ENCODE peak calls at places on chromosomes 12 and 14, in ten cellular contexts. One of them, this sample, is unnamed.
A peak's percentile ranks its signal among the peaks of the same experiment; 100 is the strongest.

GRCh38 chr12:95922231-95922630 is 20.2 kb downstream of the CCDC38 start:
- DNase-seq in RWPE1: no peak
- DNase-seq in adrenal gland: no peak
- DNase-seq in H4: no peak
- DNase-seq in sciatic nerve: no peak
- DNase-seq in SHP77 treated with DMSO at 0.1 percent for 48 hours: no peak
- DNase-seq in astrocyte: peak; percentile 2
- DNase-seq in fibroblast of lung: no peak
- DNase-seq in uterus: no peak
- DNase-seq in GM04504: no peak
- DNase-seq in this sample: no peak

GRCh38 chr12:4604684-4605193 is 42.7 kb downstream of the DYRK4 start:
- DNase-seq in RWPE1: peak; percentile 80
- DNase-seq in adrenal gland: peak; percentile 84
- DNase-seq in H4: peak; percentile 88
- DNase-seq in sciatic nerve: peak; percentile 82
- DNase-seq in SHP77 treated with DMSO at 0.1 percent for 48 hours: peak; percentile 41
- DNase-seq in astrocyte: peak; percentile 79
- DNase-seq in fibroblast of lung: peak; percentile 91
- DNase-seq in uterus: peak; percentile 77
- DNase-seq in GM04504: peak; percentile 71
- DNase-seq in this sample: peak; percentile 66

GRCh38 chr14:77502109-77502782 is 3.6 kb upstream of the ISM2 start:
- DNase-seq in RWPE1: no peak
- DNase-seq in adrenal gland: no peak
- DNase-seq in H4: no peak
- DNase-seq in sciatic nerve: no peak
- DNase-seq in SHP77 treated with DMSO at 0.1 percent for 48 hours: no peak
- DNase-seq in astrocyte: no peak
- DNase-seq in fibroblast of lung: no peak
- DNase-seq in uterus: no peak
- DNase-seq in GM04504: no peak
- DNase-seq in this sample: no peak

GRCh38 chr12:114682101-114682919 is 1.7 kb downstream of the TBX3 start:
- DNase-seq in RWPE1: no peak
- DNase-seq in adrenal gland: no peak
- DNase-seq in H4: no peak
- DNase-seq in sciatic nerve: no peak
- DNase-seq in SHP77 treated with DMSO at 0.1 percent for 48 hours: no peak
- DNase-seq in astrocyte: no peak
- DNase-seq in fibroblast of lung: no peak
- DNase-seq in uterus: no peak
- DNase-seq in GM04504: no peak
- DNase-seq in this sample: no peak

GRCh38 chr14:77309122-77309521 is 11.6 kb downstream of the POMT2 start:
- DNase-seq in RWPE1: no peak
- DNase-seq in adrenal gland: no peak
- DNase-seq in H4: no peak
- DNase-seq in sciatic nerve: no peak
- DNase-seq in SHP77 treated with DMSO at 0.1 percent for 48 hours: no peak
- DNase-seq in astrocyte: no peak
- DNase-seq in fibroblast of lung: no peak
- DNase-seq in uterus: no peak
- DNase-seq in GM04504: no peak
- DNase-seq in this sample: no peak

GRCh38 chr12:30806989-30807694 is 52.4 kb upstream of the CAPRIN2 start:
- DNase-seq in RWPE1: peak; percentile 46
- DNase-seq in adrenal gland: peak; percentile 63
- DNase-seq in H4: peak; percentile 77
- DNase-seq in sciatic nerve: no peak
- DNase-seq in SHP77 treated with DMSO at 0.1 percent for 48 hours: peak; percentile 81
- DNase-seq in astrocyte: peak; percentile 60
- DNase-seq in fibroblast of lung: peak; percentile 86
- DNase-seq in uterus: no peak
- DNase-seq in GM04504: peak; percentile 56
- DNase-seq in this sample: no peak

GRCh38 chr14:91352101-91352500 is 65.5 kb downstream of the CCDC88C start:
- DNase-seq in RWPE1: no peak
- DNase-seq in adrenal gland: no peak
- DNase-seq in H4: no peak
- DNase-seq in sciatic nerve: no peak
- DNase-seq in SHP77 treated with DMSO at 0.1 percent for 48 hours: no peak
- DNase-seq in astrocyte: peak; percentile 18
- DNase-seq in fibroblast of lung: no peak
- DNase-seq in uterus: peak; percentile 62
- DNase-seq in GM04504: no peak
- DNase-seq in this sample: peak; percentile 81

GRCh38 chr14:105937253-105938054 is 411.1 kb downstream of the TMEM121 start:
- DNase-seq in RWPE1: no peak
- DNase-seq in adrenal gland: no peak
- DNase-seq in H4: no peak
- DNase-seq in sciatic nerve: no peak
- DNase-seq in SHP77 treated with DMSO at 0.1 percent for 48 hours: no peak
- DNase-seq in astrocyte: no peak
- DNase-seq in fibroblast of lung: no peak
- DNase-seq in uterus: no peak
- DNase-seq in GM04504: no peak
- DNase-seq in this sample: no peak

GRCh38 chr12:61546296-61546695 is 713.9 kb upstream of the USP15 start:
- DNase-seq in RWPE1: peak; percentile 28
- DNase-seq in adrenal gland: no peak
- DNase-seq in H4: no peak
- DNase-seq in sciatic nerve: no peak
- DNase-seq in SHP77 treated with DMSO at 0.1 percent for 48 hours: no peak
- DNase-seq in astrocyte: no peak
- DNase-seq in fibroblast of lung: no peak
- DNase-seq in uterus: no peak
- DNase-seq in GM04504: no peak
- DNase-seq in this sample: no peak

GRCh38 chr12:108231909-108232434 is 102.9 kb downstream of the WSCD2 start:
- DNase-seq in RWPE1: no peak
- DNase-seq in adrenal gland: no peak
- DNase-seq in H4: no peak
- DNase-seq in sciatic nerve: no peak
- DNase-seq in SHP77 treated with DMSO at 0.1 percent for 48 hours: no peak
- DNase-seq in astrocyte: no peak
- DNase-seq in fibroblast of lung: no peak
- DNase-seq in uterus: no peak
- DNase-seq in GM04504: no peak
- DNase-seq in this sample: no peak

GRCh38 chr12:1917172-1918070 is 1.0 kb downstream of the CACNA2D4 start:
- DNase-seq in RWPE1: no peak
- DNase-seq in adrenal gland: no peak
- DNase-seq in H4: no peak
- DNase-seq in sciatic nerve: peak; percentile 58
- DNase-seq in SHP77 treated with DMSO at 0.1 percent for 48 hours: no peak
- DNase-seq in astrocyte: no peak
- DNase-seq in fibroblast of lung: no peak
- DNase-seq in uterus: no peak
- DNase-seq in GM04504: no peak
- DNase-seq in this sample: no peak

GRCh38 chr14:81767266-81767987 is 233.8 kb upstream of the SEL1L start:
- DNase-seq in RWPE1: no peak
- DNase-seq in adrenal gland: no peak
- DNase-seq in H4: no peak
- DNase-seq in sciatic nerve: no peak
- DNase-seq in SHP77 treated with DMSO at 0.1 percent for 48 hours: no peak
- DNase-seq in astrocyte: no peak
- DNase-seq in fibroblast of lung: no peak
- DNase-seq in uterus: no peak
- DNase-seq in GM04504: no peak
- DNase-seq in this sample: no peak

This sample was measured in right cardiac atrium.